ENCODE peak calls at places on chromosomes 4 and X, in nine cellular contexts. O is K562; K is AG04449; B is activated CD4-positive, alpha-beta T cell treated with anti-CD3 and anti-CD28 coated beads, Interleukin-2, amount 10 ng/mL, durations not matched to agents 7 days and 5 days; R is anterior cingulate cortex; P is activated CD8-positive, alpha-beta memory T cell treated with anti-CD3 and anti-CD28 coated beads for 24 hours; H is Jurkat, Clone E6-1; T is activated CD8-positive, alpha-beta T cell treated with anti-CD3 and anti-CD28 coated beads, Interleukin-2, amount 10 ng/mL, durations not matched to agents 7 days and 5 days; G is lower leg skin. U is an unnamed sample.

GRCh38 chr4:108396900-108397299 is 223.5 kb upstream of the RPL34 start:
- DNase-seq in O (no peak), K (no peak), B (no peak), R (no peak), P (no peak), H (peak), T (no peak), G (no peak), U (no peak)

GRCh38 chr4:2962614-2963184 is 507 bp downstream of the NOP14 start:
- DNase-seq in O (no peak), K (no peak), B (peak), R (peak), P (no peak), H (peak), T (no peak), G (no peak), U (peak)

GRCh38 chrX:10326578-10326977 is 169.8 kb downstream of the CLCN4 start:
- DNase-seq in O (no peak), K (no peak), B (no peak), R (peak), P (no peak), H (no peak), T (no peak), G (no peak), U (peak)

GRCh38 chr4:179352221-179352620 is 1910.0 kb upstream of the AGA start:
- DNase-seq in O (no peak), K (no peak), B (no peak), R (no peak), P (no peak), H (no peak), T (no peak), G (no peak), U (no peak)

GRCh38 chr4:86967798-86968197 is 33.0 kb downstream of the AFF1 start:
- DNase-seq in O (no peak), K (no peak), B (no peak), R (no peak), P (no peak), H (peak), T (no peak), G (no peak), U (no peak)

GRCh38 chr4:54332577-54332976 is 103.5 kb downstream of the PDGFRA start:
- DNase-seq in O (no peak), K (no peak), B (no peak), R (peak), P (no peak), H (no peak), T (no peak), G (no peak), U (no peak)

GRCh38 chrX:38165023-38165422 is 55.6 kb downstream of the SRPX start:
- DNase-seq in O (no peak), K (no peak), B (no peak), R (no peak), P (no peak), H (no peak), T (no peak), G (no peak), U (no peak)

GRCh38 chrX:143095311-143095710 is 69.6 kb downstream of the SPANXN4 start:
- DNase-seq in O (no peak), K (no peak), B (no peak), R (no peak), P (no peak), H (no peak), T (no peak), G (no peak), U (no peak)

GRCh38 chr4:156662921-156663320 is 308.7 kb downstream of the PDGFC start:
- DNase-seq in O (no peak), K (no peak), B (no peak), R (no peak), P (no peak), H (no peak), T (no peak), G (no peak), U (no peak)

GRCh38 chrX:48957477-48957826 is at the start of gene OTUD5:
- DNase-seq in O (peak), K (no peak), B (no peak), R (peak), P (no peak), H (peak), T (peak), G (no peak), U (peak)

GRCh38 chr4:90419124-90419711 is 292.0 kb downstream of the CCSER1 start:
- DNase-seq in O (no peak), K (no peak), B (no peak), R (no peak), P (no peak), H (peak), T (no peak), G (no peak), U (no peak)

GRCh38 chr4:155656025-155656424 is 10.6 kb upstream of the GUCY1A1 start:
- DNase-seq in O (no peak), K (no peak), B (no peak), R (no peak), P (no peak), H (no peak), T (no peak), G (no peak), U (no peak)

GRCh38 chrX:16771483-16772398 is 14.5 kb upstream of the TXLNG start:
- DNase-seq in O (peak), K (peak), B (no peak), R (no peak), P (no peak), H (no peak), T (no peak), G (no peak), U (no peak)

GRCh38 chr4:156113138-156113537 is 159.5 kb upstream of the CTSO start:
- DNase-seq in O (no peak), K (no peak), B (no peak), R (no peak), P (no peak), H (no peak), T (no peak), G (no peak), U (no peak)

GRCh38 chrX:120456973-120457372 is 12.1 kb downstream of the LAMP2 start:
- DNase-seq in O (no peak), K (no peak), B (peak), R (no peak), P (no peak), H (peak), T (peak), G (no peak), U (no peak)